ENCODE peak calls at places on chromosomes 13 and 19, in five cellular contexts. One of them, this sample, is unnamed.

GRCh38 chr13:86368924-86369323 is 569.7 kb upstream of the SLITRK6 start:
- DNase-seq in uterus: no peak
- DNase-seq in esophagus muscularis mucosa: no peak
- DNase-seq in A549: no peak
- DNase-seq in HCT116: no peak
- DNase-seq in this sample: no peak

GRCh38 chr13:28137556-28137955 is 789 bp upstream of the PAN3 start:
- DNase-seq in uterus: no peak
- DNase-seq in esophagus muscularis mucosa: no peak
- DNase-seq in A549: no peak
- DNase-seq in HCT116: no peak
- DNase-seq in this sample: no peak

GRCh38 chr13:98565726-98566577 is 11.0 kb downstream of the STK24 start:
- DNase-seq in uterus: no peak
- DNase-seq in esophagus muscularis mucosa: no peak
- DNase-seq in A549: no peak
- DNase-seq in HCT116: no peak
- DNase-seq in this sample: no peak

GRCh38 chr19:46748325-46749109 is 2.3 kb upstream of the STRN4 start:
- DNase-seq in uterus: no peak
- DNase-seq in esophagus muscularis mucosa: no peak
- DNase-seq in A549: peak; percentile 75
- DNase-seq in HCT116: no peak
- DNase-seq in this sample: no peak

GRCh38 chr13:99416411-99417121 is 84.7 kb upstream of the TM9SF2 start:
- DNase-seq in uterus: no peak
- DNase-seq in esophagus muscularis mucosa: no peak
- DNase-seq in A549: no peak
- DNase-seq in HCT116: no peak
- DNase-seq in this sample: no peak

GRCh38 chr13:42720116-42720857 is 61.1 kb upstream of the FAM216B start:
- DNase-seq in uterus: peak; percentile 56
- DNase-seq in esophagus muscularis mucosa: no peak
- DNase-seq in A549: peak; percentile 66
- DNase-seq in HCT116: peak; percentile 60
- DNase-seq in this sample: peak; percentile 2

GRCh38 chr19:6042776-6043726 is 65.1 kb upstream of the RANBP3 start:
- DNase-seq in uterus: peak; percentile 11
- DNase-seq in esophagus muscularis mucosa: peak; percentile 37
- DNase-seq in A549: no peak
- DNase-seq in HCT116: no peak
- DNase-seq in this sample: no peak

GRCh38 chr19:45340232-45340898 is at the start of gene KLC3:
- DNase-seq in uterus: no peak
- DNase-seq in esophagus muscularis mucosa: no peak
- DNase-seq in A549: peak; percentile 26
- DNase-seq in HCT116: peak; percentile 27
- DNase-seq in this sample: no peak

GRCh38 chr13:113032291-113032690 is 63.3 kb downstream of the MCF2L start:
- DNase-seq in uterus: no peak
- DNase-seq in esophagus muscularis mucosa: no peak
- DNase-seq in A549: no peak
- DNase-seq in HCT116: no peak
- DNase-seq in this sample: no peak

GRCh38 chr13:43377149-43377548 is 353.8 kb downstream of the DNAJC15 start:
- DNase-seq in uterus: peak; percentile 27
- DNase-seq in esophagus muscularis mucosa: no peak
- DNase-seq in A549: no peak
- DNase-seq in HCT116: no peak
- DNase-seq in this sample: no peak

GRCh38 chr19:5093297-5093858 is 124.5 kb downstream of the KDM4B start:
- DNase-seq in uterus: no peak
- DNase-seq in esophagus muscularis mucosa: no peak
- DNase-seq in A549: no peak
- DNase-seq in HCT116: no peak
- DNase-seq in this sample: no peak

GRCh38 chr13:93304868-93305613 is 78.4 kb downstream of the GPC6 start:
- DNase-seq in uterus: no peak
- DNase-seq in esophagus muscularis mucosa: no peak
- DNase-seq in A549: no peak
- DNase-seq in HCT116: no peak
- DNase-seq in this sample: no peak

GRCh38 chr19:34998777-34999497 is 1.2 kb upstream of the GRAMD1A start:
- DNase-seq in uterus: no peak
- DNase-seq in esophagus muscularis mucosa: no peak
- DNase-seq in A549: peak; percentile 91
- DNase-seq in HCT116: no peak
- DNase-seq in this sample: no peak

GRCh38 chr19:35002037-35002535 is 2.0 kb downstream of the GRAMD1A start:
- DNase-seq in uterus: no peak
- DNase-seq in esophagus muscularis mucosa: no peak
- DNase-seq in A549: no peak
- DNase-seq in HCT116: no peak
- DNase-seq in this sample: no peak

GRCh38 chr19:35000647-35001501 is 751 bp downstream of the GRAMD1A start:
- DNase-seq in uterus: no peak
- DNase-seq in esophagus muscularis mucosa: no peak
- DNase-seq in A549: peak; percentile 70
- DNase-seq in HCT116: no peak
- DNase-seq in this sample: peak; percentile 65

GRCh38 chr19:35000338-35000646 is 169 bp downstream of the GRAMD1A start:
- DNase-seq in uterus: no peak
- DNase-seq in esophagus muscularis mucosa: no peak
- DNase-seq in A549: no peak
- DNase-seq in HCT116: no peak
- DNase-seq in this sample: no peak

DNA sequence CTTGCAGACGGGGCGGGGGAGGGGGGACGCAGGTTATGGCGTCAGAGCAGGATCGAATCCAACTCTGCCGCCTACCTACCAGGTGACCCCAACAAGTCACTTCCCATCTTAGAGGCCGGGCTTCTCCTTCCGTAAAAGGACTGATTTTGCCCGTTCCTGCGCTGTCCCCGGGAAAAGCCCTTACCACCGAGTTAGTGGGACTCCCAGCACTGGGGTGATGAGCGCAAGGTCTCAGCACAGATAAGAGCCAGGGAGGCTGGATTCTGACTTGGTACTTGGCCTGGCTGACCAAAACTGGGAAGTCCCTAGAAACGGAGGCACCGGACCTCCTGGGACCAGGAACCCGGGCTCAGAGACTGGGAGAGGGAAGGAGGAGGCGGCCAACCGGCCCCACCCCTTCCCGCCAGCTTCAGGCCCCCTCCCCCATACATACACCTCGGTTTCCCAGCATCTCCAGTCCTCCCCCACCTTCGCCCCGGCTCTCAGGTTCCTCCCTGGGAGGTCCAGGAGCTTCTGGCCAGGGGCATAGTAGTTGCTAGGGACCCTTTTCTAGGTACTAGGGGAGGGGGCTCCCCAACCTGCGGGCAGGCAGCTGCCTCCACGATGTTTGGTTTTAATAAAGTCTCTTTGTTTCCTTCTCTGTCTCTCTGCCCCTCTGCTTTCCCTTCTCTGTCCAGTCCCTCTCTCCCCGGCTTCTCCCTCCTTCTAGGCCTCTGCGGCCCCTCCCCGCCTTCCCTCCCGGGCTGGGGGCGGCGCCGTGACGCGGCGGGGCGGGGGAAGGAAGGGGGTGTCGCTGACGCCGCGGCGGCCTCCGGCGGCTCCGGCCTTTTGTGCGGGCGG is at the start of gene GRAMD1A:
- DNase-seq in uterus: peak; percentile 91
- DNase-seq in esophagus muscularis mucosa: peak; percentile 96
- DNase-seq in A549: peak; percentile 99
- DNase-seq in HCT116: peak; percentile 49
- DNase-seq in this sample: peak; percentile 98
- TF ChIP-seq POLR2A in uterus: peak; percentile 67
- TF ChIP-seq POLR2A in esophagus muscularis mucosa: peak; percentile 56
- TF ChIP-seq POLR2A in A549: peak; percentile 64
- TF ChIP-seq POLR2A in HCT116: peak; percentile 69
- TF ChIP-seq POLR2A in this sample: peak; percentile 14

GRCh38 chr13:51235756-51236564 is 13.8 kb downstream of the FAM124A start:
- DNase-seq in uterus: no peak
- DNase-seq in esophagus muscularis mucosa: no peak
- DNase-seq in A549: no peak
- DNase-seq in HCT116: no peak
- DNase-seq in this sample: no peak
- TF ChIP-seq POLR2A in uterus: no peak
- TF ChIP-seq POLR2A in esophagus muscularis mucosa: no peak
- TF ChIP-seq POLR2A in A549: no peak
- TF ChIP-seq POLR2A in HCT116: no peak
- TF ChIP-seq POLR2A in this sample: no peak

GRCh38 chr19:35511337-35511736 is 2.1 kb downstream of the DMKN start:
- DNase-seq in uterus: no peak
- DNase-seq in esophagus muscularis mucosa: no peak
- DNase-seq in A549: no peak
- DNase-seq in HCT116: no peak
- DNase-seq in this sample: no peak

GRCh38 chr19:35512831-35513230 is 618 bp downstream of the DMKN start:
- DNase-seq in uterus: no peak
- DNase-seq in esophagus muscularis mucosa: no peak
- DNase-seq in A549: no peak
- DNase-seq in HCT116: no peak
- DNase-seq in this sample: no peak

GRCh38 chr19:35510626-35510964 is 2.9 kb downstream of the DMKN start:
- DNase-seq in uterus: no peak
- DNase-seq in esophagus muscularis mucosa: no peak
- DNase-seq in A549: no peak
- DNase-seq in HCT116: no peak
- DNase-seq in this sample: no peak

GRCh38 chr19:35513975-35514809 is 743 bp upstream of the DMKN start:
- DNase-seq in uterus: no peak
- DNase-seq in esophagus muscularis mucosa: no peak
- DNase-seq in A549: no peak
- DNase-seq in HCT116: peak; percentile 12
- DNase-seq in this sample: no peak

DNA sequence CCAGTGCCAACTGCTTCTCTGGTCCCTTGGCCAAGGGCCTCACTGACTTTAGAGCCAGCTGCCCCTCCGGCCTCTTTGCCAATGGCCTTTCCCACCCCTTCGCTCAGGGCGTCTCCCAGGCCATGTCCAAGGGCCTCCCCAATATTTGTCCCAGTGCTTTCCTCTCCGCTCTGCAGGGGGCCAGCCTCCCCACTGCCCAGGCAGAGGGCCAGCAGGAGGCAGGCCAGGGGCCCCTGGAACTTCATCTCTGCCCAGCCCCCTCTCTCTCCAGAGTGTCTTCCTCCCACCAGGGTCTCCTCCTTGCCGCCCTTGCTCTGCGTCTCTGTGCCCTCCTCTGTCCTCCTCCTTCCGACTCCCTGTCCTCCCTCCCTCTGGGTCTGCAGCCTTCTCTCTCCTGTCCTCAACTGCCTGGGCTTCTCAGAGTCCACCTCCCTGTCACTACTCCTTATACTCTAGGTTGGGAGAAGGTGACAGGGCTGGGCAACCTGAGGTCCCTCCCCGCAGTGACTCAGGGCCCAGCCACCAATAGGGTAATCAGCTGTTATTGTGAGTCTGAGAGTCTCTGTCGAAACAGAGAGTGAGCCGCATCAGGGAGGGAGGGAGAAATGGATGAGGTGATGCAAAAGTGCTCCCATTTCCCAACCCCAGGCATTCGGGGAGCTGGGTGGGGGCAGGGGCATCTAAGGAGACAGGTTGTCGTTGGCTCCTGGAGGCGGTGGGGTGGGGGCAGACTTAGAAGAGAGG is at the start of gene DMKN:
- DNase-seq in uterus: no peak
- DNase-seq in esophagus muscularis mucosa: no peak
- DNase-seq in A549: no peak
- DNase-seq in HCT116: peak; percentile 15
- DNase-seq in this sample: peak; percentile 87
- TF ChIP-seq POLR2A in uterus: no peak
- TF ChIP-seq POLR2A in esophagus muscularis mucosa: no peak
- TF ChIP-seq POLR2A in A549: no peak
- TF ChIP-seq POLR2A in HCT116: no peak
- TF ChIP-seq POLR2A in this sample: no peak

DNA sequence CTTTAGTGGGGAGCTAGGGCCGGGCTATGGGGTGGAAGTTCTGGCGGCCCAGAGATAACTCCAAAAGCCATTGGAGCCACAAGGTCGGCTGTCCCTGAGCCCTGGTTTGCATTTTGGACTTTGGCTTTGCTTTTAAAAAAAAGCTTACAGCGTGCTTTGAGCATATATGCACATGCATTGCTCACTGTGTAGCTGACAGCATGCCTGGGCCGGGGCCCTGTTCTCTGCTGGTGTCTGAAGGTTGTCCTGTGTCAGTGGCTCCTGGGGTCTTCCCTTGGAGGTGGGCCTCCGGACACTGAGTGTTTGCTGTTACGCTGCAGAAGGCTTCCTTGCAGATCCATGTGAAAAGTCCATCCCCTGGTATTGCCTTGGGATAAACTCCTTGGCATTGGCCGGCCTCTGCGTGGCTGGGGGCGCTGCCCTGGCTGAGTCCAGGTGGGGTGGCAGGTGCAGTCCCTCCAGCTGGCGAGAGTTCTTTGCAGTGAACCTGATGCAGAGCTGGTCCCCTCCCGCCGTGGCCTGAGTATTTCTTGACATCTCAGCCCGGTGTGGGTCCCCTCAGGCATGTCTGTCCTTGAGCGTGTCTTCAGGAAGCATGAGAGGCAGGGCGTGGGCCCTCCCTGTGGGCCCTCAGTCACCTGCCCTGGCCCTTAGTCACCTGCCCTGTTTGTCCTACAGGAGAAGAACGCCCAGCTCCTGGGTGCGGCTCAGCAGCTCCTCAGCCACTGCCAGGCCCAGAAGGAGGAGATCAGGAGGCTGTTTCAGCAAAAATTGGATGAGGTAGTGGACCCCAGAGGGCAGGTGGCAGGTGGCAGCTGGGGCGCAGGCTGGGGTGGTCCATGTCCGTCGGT is 23.0 kb downstream of the PLEKHJ1 start:
- DNase-seq in uterus: no peak
- DNase-seq in esophagus muscularis mucosa: no peak
- DNase-seq in A549: no peak
- DNase-seq in HCT116: no peak
- DNase-seq in this sample: no peak
- TF ChIP-seq POLR2A in uterus: no peak
- TF ChIP-seq POLR2A in esophagus muscularis mucosa: no peak
- TF ChIP-seq POLR2A in A549: no peak
- TF ChIP-seq POLR2A in HCT116: no peak
- TF ChIP-seq POLR2A in this sample: no peak

GRCh38 chr13:48492123-48493075 is 40.5 kb downstream of the RCBTB2 start:
- DNase-seq in uterus: peak; percentile 68
- DNase-seq in esophagus muscularis mucosa: no peak
- DNase-seq in A549: no peak
- DNase-seq in HCT116: no peak
- DNase-seq in this sample: no peak
- TF ChIP-seq POLR2A in uterus: no peak
- TF ChIP-seq POLR2A in esophagus muscularis mucosa: no peak
- TF ChIP-seq POLR2A in A549: no peak
- TF ChIP-seq POLR2A in HCT116: no peak
- TF ChIP-seq POLR2A in this sample: no peak

GRCh38 chr19:1041272-1041834 is 1.4 kb downstream of the ABCA7 start:
- DNase-seq in uterus: no peak
- DNase-seq in esophagus muscularis mucosa: no peak
- DNase-seq in A549: no peak
- DNase-seq in HCT116: no peak
- DNase-seq in this sample: no peak
- TF ChIP-seq POLR2A in uterus: no peak
- TF ChIP-seq POLR2A in esophagus muscularis mucosa: no peak
- TF ChIP-seq POLR2A in A549: no peak
- TF ChIP-seq POLR2A in HCT116: no peak
- TF ChIP-seq POLR2A in this sample: no peak

GRCh38 chr19:30662211-30662861 is 290.2 kb downstream of the ZNF536 start:
- DNase-seq in uterus: no peak
- DNase-seq in esophagus muscularis mucosa: no peak
- DNase-seq in A549: no peak
- DNase-seq in HCT116: no peak
- DNase-seq in this sample: no peak
- TF ChIP-seq POLR2A in uterus: no peak
- TF ChIP-seq POLR2A in esophagus muscularis mucosa: no peak
- TF ChIP-seq POLR2A in A549: no peak
- TF ChIP-seq POLR2A in HCT116: no peak
- TF ChIP-seq POLR2A in this sample: no peak

GRCh38 chr19:50432658-50433057 is at the start of gene MYBPC2:
- DNase-seq in uterus: no peak
- DNase-seq in esophagus muscularis mucosa: no peak
- DNase-seq in A549: no peak
- DNase-seq in HCT116: no peak
- DNase-seq in this sample: no peak
- TF ChIP-seq POLR2A in uterus: no peak
- TF ChIP-seq POLR2A in esophagus muscularis mucosa: no peak
- TF ChIP-seq POLR2A in A549: no peak
- TF ChIP-seq POLR2A in HCT116: no peak
- TF ChIP-seq POLR2A in this sample: no peak

This sample was measured in H54.